ENCODE peak calls at places on chromosome 16, in eight cellular contexts. C is epithelial cell of esophagus; M is left colon; Z is SW480; G is putamen; Q is activated CD4-positive, alpha-beta T cell treated with anti-CD3 and anti-CD28 coated beads, Interleukin-2, amount 50 U/mL, for 1 hour; W is stimulated activated CD8-positive, alpha-beta memory T cell treated with anti-CD3 and anti-CD28 coated beads, Interleukin-4, amount 100 ng/mL, for 24 hours; E is lung microvascular endothelial cell. J is an unnamed sample.

GRCh38 chr16:68229431-68230175 is 6.3 kb downstream of the ESRP2 start:
- DNase-seq in C (peak; percentile 49), M (no peak), Z (peak; percentile 43), G (peak; percentile 62), Q (peak; percentile 41), W (no peak), E (peak; percentile 60), J (peak; percentile 58)

GRCh38 chr16:57802635-57803412 is 533 bp upstream of the KIFC3 start:
- DNase-seq in C (peak; percentile 64), M (no peak), Z (no peak), G (peak; percentile 89), Q (no peak), W (no peak), E (peak; percentile 18), J (no peak)

GRCh38 chr16:67077871-67078270 is 31.9 kb upstream of the PHAF1 start:
- DNase-seq in C (no peak), M (no peak), Z (no peak), G (no peak), Q (no peak), W (no peak), E (no peak), J (no peak)

GRCh38 chr16:11300560-11300892 is 19.4 kb upstream of the PRM1 start:
- DNase-seq in C (no peak), M (no peak), Z (no peak), G (no peak), Q (no peak), W (no peak), E (no peak), J (no peak)

GRCh38 chr16:88927010-88927409 is 50.0 kb downstream of the CBFA2T3 start:
- DNase-seq in C (no peak), M (no peak), Z (no peak), G (no peak), Q (no peak), W (no peak), E (no peak), J (no peak)

GRCh38 chr16:8996891-8997290 is 33.2 kb upstream of the USP7 start:
- DNase-seq in C (no peak), M (no peak), Z (no peak), G (peak; percentile 47), Q (no peak), W (no peak), E (no peak), J (no peak)

GRCh38 chr16:79599256-79599836 is 1.2 kb downstream of the MAF start:
- DNase-seq in C (no peak), M (no peak), Z (no peak), G (no peak), Q (peak; percentile 8), W (no peak), E (peak; percentile 23), J (no peak)

GRCh38 chr16:88769617-88770458 is 15.2 kb downstream of the PIEZO1 start:
- DNase-seq in C (peak; percentile 72), M (peak; percentile 76), Z (peak; percentile 52), G (no peak), Q (no peak), W (no peak), E (no peak), J (no peak)

GRCh38 chr16:71568541-71568940 is 8.4 kb downstream of the TAT start:
- DNase-seq in C (no peak), M (no peak), Z (no peak), G (no peak), Q (no peak), W (no peak), E (no peak), J (no peak)

GRCh38 chr16:20001856-20002707 is 71.6 kb downstream of the GPR139 start:
- DNase-seq in C (no peak), M (no peak), Z (no peak), G (no peak), Q (no peak), W (no peak), E (no peak), J (no peak)

GRCh38 chr16:89922884-89923639 is at the start of gene TUBB3:
- DNase-seq in C (peak; percentile 80), M (no peak), Z (peak; percentile 75), G (peak; percentile 76), Q (no peak), W (no peak), E (peak; percentile 86), J (no peak)

GRCh38 chr16:65776639-65777183 is 589.8 kb upstream of the CDH5 start:
- DNase-seq in C (no peak), M (no peak), Z (no peak), G (no peak), Q (no peak), W (no peak), E (no peak), J (no peak)

GRCh38 chr16:3020604-3021448 is 658 bp downstream of the TNFRSF12A start:
- DNase-seq in C (peak; percentile 93), M (peak; percentile 82), Z (peak; percentile 93), G (no peak), Q (peak; percentile 72), W (peak; percentile 50), E (peak; percentile 91), J (peak; percentile 75)

GRCh38 chr16:54597222-54597621 is 310.6 kb upstream of the IRX3 start:
- DNase-seq in C (no peak), M (no peak), Z (no peak), G (no peak), Q (no peak), W (no peak), E (no peak), J (no peak)

GRCh38 chr16:12067714-12068401 is 91.3 kb downstream of the SNX29 start:
- DNase-seq in C (peak; percentile 85), M (no peak), Z (peak; percentile 73), G (peak; percentile 71), Q (no peak), W (peak; percentile 30), E (peak; percentile 86), J (peak; percentile 22)

GRCh38 chr16:49643429-49644142 is 212.3 kb downstream of the ZNF423 start:
- DNase-seq in C (no peak), M (no peak), Z (no peak), G (no peak), Q (no peak), W (no peak), E (peak; percentile 45), J (no peak)

GRCh38 chr16:85173077-85173980 is 61.1 kb upstream of the CIBAR2 start:
- DNase-seq in C (peak; percentile 98), M (no peak), Z (no peak), G (no peak), Q (no peak), W (no peak), E (peak; percentile 78), J (no peak)

GRCh38 chr16:81544261-81544660 is 99.7 kb downstream of the CMIP start:
- DNase-seq in C (no peak), M (no peak), Z (no peak), G (no peak), Q (no peak), W (no peak), E (peak; percentile 72), J (no peak)

GRCh38 chr16:67246081-67246944 is 968 bp downstream of the FHOD1 start:
- DNase-seq in C (peak; percentile 90), M (peak; percentile 96), Z (peak; percentile 90), G (no peak), Q (peak; percentile 42), W (no peak), E (peak; percentile 90), J (peak; percentile 51)

GRCh38 chr16:54284931-54285413 is 1.6 kb downstream of the IRX3 start:
- DNase-seq in C (peak; percentile 27), M (no peak), Z (no peak), G (no peak), Q (no peak), W (no peak), E (no peak), J (no peak)

GRCh38 chr16:2598133-2598641 is 60.4 kb downstream of the PDPK1 start:
- DNase-seq in C (no peak), M (no peak), Z (no peak), G (no peak), Q (no peak), W (no peak), E (no peak), J (no peak)

GRCh38 chr16:78778724-78779004 is 679.2 kb downstream of the WWOX start:
- DNase-seq in C (no peak), M (no peak), Z (no peak), G (no peak), Q (no peak), W (no peak), E (no peak), J (no peak)

GRCh38 chr16:82585675-82586074 is 41.1 kb upstream of the CDH13 start:
- DNase-seq in C (peak; percentile 51), M (no peak), Z (no peak), G (no peak), Q (no peak), W (no peak), E (no peak), J (no peak)

GRCh38 chr16:61887903-61888302 is 148.3 kb downstream of the CDH8 start:
- DNase-seq in C (peak; percentile 74), M (no peak), Z (no peak), G (no peak), Q (no peak), W (no peak), E (no peak), J (no peak)

GRCh38 chr16:78096386-78096785 is 3.1 kb upstream of the WWOX start:
- DNase-seq in C (peak; percentile 50), M (no peak), Z (no peak), G (no peak), Q (no peak), W (no peak), E (no peak), J (no peak)

GRCh38 chr16:49396206-49396720 is 22.7 kb downstream of the C16orf78 start:
- DNase-seq in C (no peak), M (no peak), Z (no peak), G (no peak), Q (no peak), W (no peak), E (no peak), J (no peak)